ENCODE peak calls at places on chromosomes 13 and 19, in four cellular contexts. V is transverse colon, L is lower leg skin, C is SK-N-SH. T is an unnamed sample.

GRCh38 chr19:5154799-5155426 is 185.7 kb downstream of the PTPRS start:
- DNase-seq in V (no peak), L (peak; percentile 81), C (peak; percentile 33), T (no peak)

GRCh38 chr13:100589178-100589725 is 663 bp upstream of the GGACT start:
- DNase-seq in V (no peak), L (no peak), C (no peak), T (no peak)

GRCh38 chr13:79811170-79811569 is 330.2 kb downstream of the NDFIP2 start:
- DNase-seq in V (no peak), L (no peak), C (no peak), T (no peak)

GRCh38 chr19:6225232-6225635 is 54.5 kb downstream of the MLLT1 start:
- DNase-seq in V (no peak), L (no peak), C (no peak), T (no peak)

GRCh38 chr13:85896516-85897450 is 97.6 kb upstream of the SLITRK6 start:
- DNase-seq in V (no peak), L (no peak), C (peak; percentile 21), T (no peak)

GRCh38 chr19:39162441-39163043 is 34.2 kb upstream of the NCCRP1 start:
- DNase-seq in V (no peak), L (no peak), C (no peak), T (no peak)

GRCh38 chr19:44657211-44657921 is 13.7 kb downstream of the PVR start:
- DNase-seq in V (peak; percentile 63), L (peak; percentile 89), C (peak; percentile 86), T (peak; percentile 85)

GRCh38 chr19:1856345-1856697 is 7.1 kb downstream of the KLF16 start:
- DNase-seq in V (no peak), L (no peak), C (no peak), T (peak; percentile 28)

GRCh38 chr19:2353159-2353894 is 6.7 kb upstream of the TMPRSS9 start:
- DNase-seq in V (no peak), L (no peak), C (no peak), T (no peak)

GRCh38 chr13:60986301-60986700 is 429.3 kb downstream of the PCDH20 start:
- DNase-seq in V (no peak), L (no peak), C (no peak), T (no peak)

DNA sequence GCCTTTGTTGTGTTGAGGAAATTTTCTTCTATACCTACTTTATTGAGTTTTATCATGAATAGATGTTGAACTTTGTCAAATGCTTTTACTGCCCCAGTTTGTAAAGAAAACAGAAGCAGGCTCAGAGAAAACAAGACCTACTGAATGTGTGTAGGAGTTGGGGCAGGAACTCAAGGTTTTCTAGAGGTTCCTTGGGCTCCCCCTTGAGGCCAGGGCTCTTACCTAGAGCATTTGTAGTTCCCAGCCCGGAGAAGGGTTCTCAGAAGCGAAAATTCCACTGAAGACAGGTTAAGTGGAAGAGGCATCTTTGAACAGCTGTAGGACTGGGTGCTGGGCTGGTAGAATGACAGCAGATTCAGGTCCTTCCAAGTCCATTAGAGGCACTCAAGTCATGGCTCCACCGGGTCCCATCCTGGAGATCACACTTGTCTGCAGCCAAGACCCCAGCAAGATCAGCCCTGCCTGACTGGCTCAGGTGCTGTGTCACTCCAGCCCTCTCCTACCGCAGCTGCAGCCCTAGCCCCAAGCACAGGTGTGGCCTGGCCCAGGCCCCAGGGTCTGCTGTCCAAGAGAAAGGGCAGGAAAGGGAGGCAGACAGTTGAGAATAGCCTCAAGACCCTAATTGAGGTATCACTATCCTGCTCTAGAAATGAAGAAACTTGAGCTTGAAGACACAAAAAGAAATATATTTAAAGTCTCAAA is 425.5 kb downstream of the PCDH20 start:
- DNase-seq in V (no peak), L (no peak), C (no peak), T (peak; percentile 3)
- TF ChIP-seq CTCF in V (no peak), L (no peak), C (no peak), T (no peak)

GRCh38 chr19:54324071-54324470 is 11.1 kb upstream of the LILRA5 start:
- DNase-seq in V (no peak), L (no peak), C (no peak), T (no peak)

GRCh38 chr19:54320271-54320670 is 7.3 kb upstream of the LILRA5 start:
- DNase-seq in V (no peak), L (peak; percentile 66), C (no peak), T (no peak)

GRCh38 chr19:54329476-54330165 is 9.3 kb downstream of the LILRA4 start:
- DNase-seq in V (no peak), L (peak; percentile 57), C (no peak), T (no peak)

GRCh38 chr19:54325194-54325621 is 12.2 kb upstream of the LILRA5 start:
- DNase-seq in V (no peak), L (peak; percentile 54), C (peak; percentile 59), T (peak; percentile 60)

GRCh38 chr19:54325631-54326030 is 12.7 kb upstream of the LILRA5 start:
- DNase-seq in V (no peak), L (peak; percentile 75), C (no peak), T (no peak)
- TF ChIP-seq CTCF in V (no peak), L (no peak), C (no peak), T (no peak)

DNA sequence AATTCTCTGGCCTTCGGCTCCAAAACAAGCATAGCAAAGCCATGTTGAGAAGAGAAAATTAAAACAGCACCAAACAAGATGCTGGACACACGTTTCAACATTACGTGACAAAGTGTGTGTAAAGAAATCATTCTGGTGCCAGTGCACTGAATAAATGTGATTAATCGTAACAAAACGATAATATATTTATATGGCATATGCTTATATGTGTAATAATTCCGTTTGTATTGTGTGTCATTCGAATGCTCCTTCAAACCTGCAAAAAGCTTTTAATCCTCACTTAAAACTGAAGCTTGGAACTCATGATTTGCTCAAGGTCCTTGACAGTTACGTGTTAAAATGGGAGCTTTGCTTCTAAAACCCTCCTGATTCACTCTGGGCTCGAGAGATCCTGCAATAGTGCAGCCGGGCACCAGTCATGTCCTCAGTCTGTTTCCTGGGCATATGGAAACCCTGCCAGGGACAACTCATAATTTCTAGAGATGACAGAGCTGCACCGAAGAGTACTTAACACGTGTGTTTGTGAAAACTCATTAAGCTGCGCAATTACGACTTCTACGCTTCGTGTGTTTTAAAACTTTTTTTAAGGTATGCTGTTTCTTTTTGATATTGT is 731 bp upstream of the AKAP8L start:
- DNase-seq in V (no peak), L (no peak), C (no peak), T (no peak)
- TF ChIP-seq CTCF in V (no peak), L (no peak), C (no peak), T (peak; percentile 53)

DNA sequence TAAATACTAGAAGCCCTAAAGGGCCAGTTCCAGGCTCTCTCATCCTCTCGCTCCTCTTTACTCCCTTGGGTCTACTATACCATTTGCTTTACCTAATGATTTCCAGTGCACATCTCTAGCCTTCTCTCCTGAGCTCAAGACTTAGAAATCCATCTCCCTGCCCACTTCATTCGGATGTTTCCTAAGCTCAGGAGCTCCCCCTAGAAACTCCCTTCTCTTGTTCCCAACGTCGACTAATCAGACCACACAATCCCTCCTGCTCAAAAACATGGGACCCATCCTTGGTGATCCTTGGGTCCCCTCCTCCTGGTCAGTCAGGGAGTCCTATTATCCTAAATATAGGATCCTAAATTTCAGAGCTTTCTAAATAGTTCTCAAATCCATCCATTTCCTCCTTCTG is 21.1 kb upstream of the STK24 start:
- DNase-seq in V (no peak), L (no peak), C (no peak), T (no peak)
- TF ChIP-seq CTCF in V (no peak), L (no peak), C (no peak), T (no peak)

DNA sequence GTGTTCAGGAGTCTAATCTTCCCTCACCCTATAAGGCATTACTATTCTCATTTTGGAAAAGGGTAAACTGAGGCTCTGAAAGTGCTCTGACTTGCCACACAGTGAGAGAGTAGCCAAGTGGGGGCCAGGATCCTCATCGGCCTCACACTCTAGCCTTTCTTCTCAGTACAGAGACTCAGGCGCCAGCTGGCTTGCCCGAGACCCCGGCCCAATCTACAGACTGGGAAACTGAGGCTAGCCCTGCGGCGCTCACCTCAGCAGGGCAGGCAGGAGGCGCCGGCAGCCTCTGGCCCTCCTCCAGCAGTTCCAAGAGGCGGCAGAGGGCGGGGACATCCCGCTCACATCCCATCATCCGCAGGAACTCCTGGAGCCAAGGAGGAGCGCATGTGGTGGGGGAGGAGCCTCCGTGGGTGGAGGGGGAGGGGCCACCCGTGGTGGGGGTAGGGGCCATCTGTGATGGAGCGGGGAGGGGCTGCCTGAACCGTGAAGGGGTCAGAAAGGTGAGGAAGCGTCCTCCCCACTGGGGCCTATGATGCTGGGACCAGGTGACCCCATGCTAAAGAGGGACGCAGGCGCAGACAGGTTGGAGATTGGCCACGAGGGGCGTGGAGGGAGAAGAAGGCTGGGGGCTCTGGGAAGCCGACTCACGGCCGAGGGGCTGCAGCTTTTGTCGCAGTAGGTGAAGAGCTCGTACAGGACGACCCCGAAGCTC is 8.7 kb upstream of the INSL3 start:
- DNase-seq in V (peak; percentile 33), L (no peak), C (peak; percentile 96), T (no peak)
- TF ChIP-seq CTCF in V (no peak), L (no peak), C (peak; percentile 16), T (no peak)

DNA sequence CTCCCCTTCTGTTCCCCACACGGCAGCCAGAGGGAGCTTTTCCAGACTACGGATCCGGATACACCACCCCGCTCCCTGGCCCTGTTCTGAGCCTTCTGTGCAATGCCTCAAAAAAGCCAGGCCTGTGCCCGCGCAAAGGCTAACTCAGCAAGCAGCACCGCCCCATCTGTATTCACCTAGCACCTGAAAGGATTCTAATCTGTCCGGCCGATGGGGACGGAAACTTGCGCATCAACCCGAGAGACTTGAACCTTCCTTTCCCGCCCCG is 589 bp downstream of the ZBTB45 start:
- DNase-seq in V (peak; percentile 70), L (peak; percentile 90), C (peak; percentile 88), T (peak; percentile 70)
- TF ChIP-seq CTCF in V (no peak), L (no peak), C (no peak), T (no peak)

GRCh38 chr19:50837300-50837699 is 3.9 kb upstream of the KLK15 start:
- DNase-seq in V (peak; percentile 49), L (no peak), C (no peak), T (no peak)

GRCh38 chr19:50836543-50837195 is 3.3 kb upstream of the KLK15 start:
- DNase-seq in V (peak; percentile 17), L (no peak), C (no peak), T (no peak)

GRCh38 chr19:50839712-50840655 is 6.6 kb upstream of the KLK15 start:
- DNase-seq in V (no peak), L (peak; percentile 68), C (no peak), T (no peak)

GRCh38 chr19:50835785-50836542 is 2.6 kb upstream of the KLK15 start:
- DNase-seq in V (peak; percentile 89), L (peak; percentile 89), C (peak; percentile 96), T (peak; percentile 79)

DNA sequence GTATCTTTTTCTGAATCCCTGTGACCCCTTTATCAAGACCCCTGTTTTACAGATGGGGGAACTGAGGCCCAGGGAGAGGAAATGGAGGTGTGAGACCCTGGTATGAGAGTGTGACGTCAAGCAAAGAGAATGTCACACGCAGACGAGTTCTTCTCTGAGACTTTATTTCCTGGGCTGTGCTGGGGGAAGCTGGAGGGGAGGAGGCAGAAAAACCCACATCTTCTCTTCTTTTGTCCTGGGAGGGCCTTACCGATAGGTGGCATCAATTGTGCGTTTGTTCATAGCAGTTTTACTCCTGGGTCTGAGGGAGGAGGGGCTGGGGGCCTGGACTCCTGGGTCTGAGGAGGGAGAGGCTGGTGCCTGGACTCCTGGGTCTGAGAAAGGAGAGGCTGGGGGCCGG is 4.9 kb upstream of the KLK15 start:
- DNase-seq in V (no peak), L (no peak), C (no peak), T (no peak)
- TF ChIP-seq CTCF in V (no peak), L (no peak), C (peak; percentile 29), T (no peak)